ENCODE peak calls at places on chromosomes 5 and 9, in eight cellular contexts. K is hepatocyte; P is stimulated activated CD4-positive, alpha-beta T cell treated with anti-CD3 and anti-CD28 coated beads, Interleukin-12 subunit alpha, Interleukin-12 subunit beta, amount 100 ng/mL, for 4 hours; J is AML-193; B is AG10803; W is amygdala; H is mesenteric fat pad; E is body of pancreas. D is an unnamed sample.

GRCh38 chr5:144072518-144072927 is 97.9 kb downstream of the YIPF5 start:
- DNase-seq in J (no peak), W (no peak), P (no peak), K (no peak), B (peak; percentile 90), H (no peak), E (no peak), D (no peak)

GRCh38 chr5:33300209-33300742 is 140.5 kb upstream of the TARS1 start:
- DNase-seq in W (no peak), P (no peak), H (no peak), B (peak; percentile 26), E (no peak), J (no peak), K (no peak), D (no peak)

GRCh38 chr5:112238473-112238872 is 180.6 kb downstream of the EPB41L4A start:
- DNase-seq in J (no peak), E (no peak), B (no peak), K (no peak), P (no peak), H (no peak), W (no peak), D (no peak)

GRCh38 chr5:147208134-147208533 is 26.7 kb upstream of the STK32A start:
- DNase-seq in E (no peak), P (no peak), K (no peak), B (peak; percentile 2), H (no peak), W (peak; percentile 45), J (no peak), D (no peak)

GRCh38 chr5:54904425-54904824 is 81.0 kb downstream of the ESM1 start:
- DNase-seq in K (peak; percentile 45), E (no peak), B (peak; percentile 74), P (no peak), J (peak; percentile 18), H (no peak), W (no peak), D (no peak)

GRCh38 chr5:45737153-45737552 is 41.0 kb upstream of the HCN1 start:
- DNase-seq in B (no peak), E (no peak), K (no peak), H (no peak), W (no peak), P (no peak), J (no peak), D (no peak)

GRCh38 chr9:73176450-73176875 is 24.8 kb downstream of the ANXA1 start:
- DNase-seq in J (no peak), W (no peak), K (no peak), E (no peak), H (no peak), B (peak; percentile 74), P (no peak), D (no peak)

GRCh38 chr5:101977729-101978345 is 318.2 kb downstream of the SLCO4C1 start:
- DNase-seq in W (no peak), B (peak; percentile 35), H (no peak), K (peak; percentile 78), E (no peak), J (peak; percentile 55), P (no peak), D (no peak)

GRCh38 chr5:72070519-72070918 is 36.8 kb upstream of the MAP1B start:
- DNase-seq in P (no peak), J (no peak), E (no peak), W (no peak), K (no peak), B (no peak), H (no peak), D (no peak)

GRCh38 chr5:66169534-66169933 is 25.4 kb downstream of the SREK1 start:
- DNase-seq in K (no peak), B (no peak), H (no peak), W (no peak), P (no peak), E (no peak), J (no peak), D (no peak)

GRCh38 chr9:80873861-80874260 is 815.5 kb downstream of the TLE1 start:
- DNase-seq in W (no peak), B (peak; percentile 42), J (no peak), P (no peak), H (no peak), K (no peak), E (no peak), D (no peak)

GRCh38 chr9:95004452-95005275 is 278.2 kb downstream of the AOPEP start:
- DNase-seq in P (peak; percentile 38), B (no peak), E (peak; percentile 85), H (no peak), K (peak; percentile 87), J (no peak), W (no peak), D (peak; percentile 72)

GRCh38 chr5:89595065-89595464 is 712.1 kb upstream of the MEF2C start:
- DNase-seq in J (no peak), P (no peak), E (no peak), H (no peak), W (no peak), B (peak; percentile 38), K (no peak), D (no peak)

GRCh38 chr9:90124961-90125360 is 517.7 kb downstream of the DIRAS2 start:
- DNase-seq in P (no peak), E (no peak), J (no peak), K (no peak), H (no peak), B (peak; percentile 88), W (no peak), D (no peak)

GRCh38 chr5:132289097-132289496 is 5.1 kb upstream of the SLC22A4 start:
- DNase-seq in J (no peak), E (no peak), H (no peak), W (no peak), B (peak; percentile 48), P (no peak), K (no peak), D (no peak)

GRCh38 chr5:40676643-40677333 is 2.9 kb upstream of the PTGER4 start:
- DNase-seq in E (peak; percentile 41), J (no peak), B (peak; percentile 82), K (peak; percentile 20), W (no peak), P (no peak), H (no peak), D (no peak)

GRCh38 chr5:171570244-171570819 is 150.9 kb downstream of the FGF18 start:
- DNase-seq in J (no peak), B (peak; percentile 20), E (no peak), H (no peak), P (no peak), K (no peak), W (no peak), D (no peak)

GRCh38 chr5:7754997-7755596 is 95.8 kb downstream of the CFAP90 start:
- DNase-seq in E (peak; percentile 63), B (peak; percentile 25), P (peak; percentile 18), H (no peak), J (peak; percentile 32), W (no peak), K (peak; percentile 83), D (peak; percentile 73)

GRCh38 chr5:39461007-39461682 is 36.4 kb upstream of the DAB2 start:
- DNase-seq in W (peak; percentile 2), B (no peak), P (no peak), J (no peak), H (no peak), K (no peak), E (no peak), D (no peak)

GRCh38 chr9:91640428-91640827 is 216.8 kb upstream of the NFIL3 start:
- DNase-seq in B (no peak), K (no peak), W (no peak), H (no peak), P (no peak), E (peak; percentile 35), J (no peak), D (no peak)

GRCh38 chr9:133615897-133616188 is 6.7 kb upstream of the FAM163B start:
- DNase-seq in B (no peak), J (no peak), H (no peak), K (no peak), E (no peak), W (no peak), P (no peak), D (no peak)

GRCh38 chr5:40679071-40679997 is at the start of gene PTGER4:
- DNase-seq in B (peak; percentile 83), J (peak; percentile 85), W (no peak), H (peak; percentile 98), E (peak; percentile 95), K (peak; percentile 93), P (peak; percentile 94), D (peak; percentile 98)

GRCh38 chr9:113656771-113657670 is 193.5 kb downstream of the RGS3 start:
- DNase-seq in B (no peak), K (no peak), E (no peak), H (peak; percentile 77), W (no peak), J (no peak), P (no peak), D (peak; percentile 59)

GRCh38 chr5:120684213-120684612 is 220.1 kb downstream of the PRR16 start:
- DNase-seq in J (no peak), E (no peak), W (no peak), P (no peak), K (no peak), H (no peak), B (peak; percentile 45), D (no peak)

GRCh38 chr9:34267660-34268059 is 61.4 kb downstream of the KIF24 start:
- DNase-seq in E (no peak), J (no peak), W (no peak), K (no peak), P (no peak), H (no peak), B (no peak), D (no peak)

GRCh38 chr9:78598120-78598519 is 301.2 kb downstream of the PSAT1 start:
- DNase-seq in H (no peak), B (no peak), E (no peak), J (peak; percentile 17), W (no peak), P (no peak), K (no peak), D (no peak)

GRCh38 chr5:158992104-158992740 is 107.5 kb downstream of the EBF1 start:
- DNase-seq in P (no peak), E (no peak), W (no peak), B (peak; percentile 59), K (no peak), J (no peak), H (no peak), D (no peak)

GRCh38 chr9:116574027-116574679 is 113.0 kb upstream of the TRIM32 start:
- DNase-seq in B (no peak), W (no peak), E (peak; percentile 58), P (no peak), K (peak; percentile 61), J (no peak), H (no peak), D (no peak)

GRCh38 chr9:135536166-135536565 is 9.8 kb upstream of the OBP2A start:
- DNase-seq in J (no peak), H (peak; percentile 39), B (peak; percentile 88), K (no peak), P (no peak), E (no peak), W (no peak), D (no peak)

GRCh38 chr9:107786561-107786960 is 297.0 kb upstream of the KLF4 start:
- DNase-seq in K (no peak), W (no peak), H (no peak), E (no peak), B (peak; percentile 15), J (no peak), P (no peak), D (no peak)

GRCh38 chr5:150541895-150542294 is 34.0 kb downstream of the NDST1 start:
- DNase-seq in K (no peak), J (no peak), B (no peak), E (no peak), W (no peak), H (no peak), P (no peak), D (no peak)

GRCh38 chr5:135206862-135207261 is 172.8 kb upstream of the PITX1 start:
- DNase-seq in K (no peak), P (no peak), E (no peak), H (peak; percentile 24), W (no peak), B (no peak), J (no peak), D (no peak)

GRCh38 chr5:177472460-177473441 is 683 bp downstream of the DBN1 start:
- DNase-seq in H (no peak), W (no peak), J (no peak), B (no peak), E (peak; percentile 37), K (peak; percentile 78), P (peak; percentile 50), D (peak; percentile 77)

D was measured in activated effector memory CD4-positive, alpha-beta T cell treated with anti-CD3 and anti-CD28 coated beads, Interleukin-2, amount 50 U/mL, for 16 hours.